ENCODE peak calls at places on chromosomes 4 and X, in eight cellular contexts. N is IMR-90, Q is upper lobe of left lung, Y is heart left ventricle, X is stomach, J is HCT116, W is uterus, G is right lobe of liver. C is an unnamed sample.

GRCh38 chrX:54808109-54808604 is 612 bp downstream of the MAGED2 start:
- DNase-seq in W (peak), Y (peak), G (peak), Q (peak), X (peak), N (no peak), J (peak), C (peak)

GRCh38 chrX:45667666-45668065 is 467.0 kb upstream of the DIPK2B start:
- DNase-seq in Y (no peak), Q (no peak), W (no peak), N (peak), J (peak), G (no peak), X (no peak), C (no peak)

GRCh38 chrX:77742788-77743476 is 43.1 kb downstream of the ATRX start:
- DNase-seq in G (peak), N (no peak), W (no peak), J (no peak), Y (peak), Q (no peak), X (no peak), C (no peak)

GRCh38 chr4:2102045-2102883 is 43.1 kb downstream of the NAT8L start:
- DNase-seq in Y (no peak), G (no peak), N (no peak), X (no peak), J (no peak), Q (no peak), W (no peak), C (no peak)

GRCh38 chr4:171954650-171955049 is 141.4 kb downstream of the GALNTL6 start:
- DNase-seq in J (peak), W (no peak), Q (no peak), Y (no peak), X (no peak), G (no peak), N (no peak), C (no peak)

GRCh38 chr4:78774395-78774794 is 1.8 kb upstream of the BMP2K start:
- DNase-seq in W (no peak), N (peak), Y (no peak), Q (no peak), G (no peak), J (no peak), X (no peak), C (no peak)

GRCh38 chrX:111322231-111322855 is 52.1 kb upstream of the CAPN6 start:
- DNase-seq in G (no peak), J (no peak), W (no peak), Y (no peak), Q (no peak), X (no peak), N (no peak), C (no peak)

GRCh38 chr4:3477750-3478430 is 14.8 kb downstream of the DOK7 start:
- DNase-seq in N (no peak), W (no peak), J (no peak), X (no peak), Y (no peak), G (no peak), Q (peak), C (no peak)

GRCh38 chrX:63404332-63404731 is 53.2 kb upstream of the SPIN4 start:
- DNase-seq in J (no peak), W (no peak), X (no peak), Y (no peak), N (no peak), Q (no peak), G (no peak), C (no peak)

GRCh38 chr4:127586922-127587571 is 45.7 kb upstream of the INTU start:
- DNase-seq in N (peak), X (no peak), W (no peak), J (peak), Y (no peak), Q (no peak), G (no peak), C (no peak)

GRCh38 chr4:128858875-128859696 is 49.6 kb downstream of the JADE1 start:
- DNase-seq in Y (peak), G (no peak), W (peak), X (no peak), N (peak), J (no peak), Q (no peak), C (no peak)

GRCh38 chr4:24763631-24764302 is 31.6 kb upstream of the SOD3 start:
- DNase-seq in Y (no peak), X (no peak), G (no peak), J (no peak), W (no peak), N (peak), Q (no peak), C (no peak)

GRCh38 chr4:127623755-127624087 is 9.0 kb upstream of the INTU start:
- DNase-seq in X (no peak), Y (no peak), Q (peak), N (peak), W (peak), G (no peak), J (no peak), C (no peak)

GRCh38 chr4:182488886-182489285 is 245.7 kb downstream of the TENM3 start:
- DNase-seq in X (no peak), Y (no peak), J (no peak), Q (no peak), N (no peak), G (no peak), W (no peak), C (no peak)

GRCh38 chrX:10156199-10157031 is at the start of gene CLCN4:
- DNase-seq in Q (peak), W (peak), J (peak), Y (peak), N (no peak), G (peak), X (peak), C (peak)

GRCh38 chr4:24642941-24643628 is 58.7 kb upstream of the DHX15 start:
- DNase-seq in Q (no peak), W (no peak), G (no peak), J (no peak), Y (no peak), X (no peak), N (peak), C (no peak)

GRCh38 chr4:149176019-149176418 is 639.6 kb downstream of the IQCM start:
- DNase-seq in W (no peak), Q (no peak), G (no peak), X (no peak), J (no peak), Y (no peak), N (no peak), C (peak)

GRCh38 chr4:25441519-25442117 is 64.6 kb downstream of the ANAPC4 start:
- DNase-seq in Y (peak), G (peak), N (peak), J (peak), X (peak), W (no peak), Q (no peak), C (peak)

GRCh38 chrX:134749651-134750450 is 91.6 kb upstream of the PLAC1 start:
- DNase-seq in W (no peak), Y (no peak), J (no peak), N (no peak), Q (no peak), X (no peak), G (no peak), C (no peak)

GRCh38 chr4:145954924-145955339 is 16.3 kb upstream of the ZNF827 start:
- DNase-seq in X (no peak), N (peak), Y (no peak), J (peak), Q (no peak), G (no peak), W (no peak), C (no peak)

DNA sequence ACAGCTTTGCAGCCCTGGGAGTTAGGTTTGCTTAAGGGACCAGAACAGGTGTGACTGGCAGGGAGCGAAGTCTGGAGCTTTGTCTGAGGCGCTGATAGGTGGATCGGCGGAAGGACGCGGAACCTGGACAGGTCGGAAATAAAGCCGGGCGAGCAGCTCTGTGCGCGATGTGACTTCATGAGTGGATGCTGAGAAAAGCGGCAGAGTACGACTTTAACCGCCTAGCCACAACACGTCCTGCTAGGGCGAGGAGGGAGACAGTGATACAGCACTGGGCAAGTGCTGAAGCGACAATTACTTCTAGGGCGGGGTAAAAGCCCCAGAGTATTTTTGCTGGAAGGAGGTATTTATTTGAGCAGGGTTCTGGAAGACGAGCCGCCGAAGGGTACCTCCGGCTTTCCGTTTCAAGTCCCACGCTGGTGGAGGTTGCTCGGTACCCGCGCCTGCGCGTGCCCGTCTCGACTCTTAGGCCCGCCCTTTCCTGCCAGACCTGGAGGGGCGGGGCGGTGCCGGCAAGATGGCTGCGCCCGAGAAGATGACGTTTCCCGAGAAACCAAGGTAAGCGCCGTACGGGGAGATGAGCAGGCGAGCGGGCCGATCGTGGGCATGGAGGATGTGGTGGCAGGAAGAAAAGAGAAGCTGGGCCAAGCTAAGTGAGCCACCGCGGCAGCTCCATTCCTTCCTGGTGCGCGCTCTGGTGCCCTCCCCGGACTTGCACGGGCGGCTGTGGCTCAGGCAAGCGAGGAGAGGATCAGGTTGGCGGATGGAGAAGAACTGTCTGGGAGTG is at the start of gene ZRSR2:
- DNase-seq in N (peak), X (peak), Y (peak), Q (peak), W (peak), J (peak), G (peak), C (peak)
- TF ChIP-seq POLR2A in N (peak), X (no peak), Y (no peak), Q (peak), W (peak), J (peak), G (peak), C (peak)

GRCh38 chr4:185128272-185129119 is 14.6 kb upstream of the SLC25A4 start:
- DNase-seq in X (no peak), J (no peak), N (no peak), W (peak), Y (no peak), G (no peak), Q (peak), C (peak)
- TF ChIP-seq POLR2A in X (no peak), J (no peak), N (no peak), W (no peak), Y (peak), G (no peak), Q (peak), C (no peak)

GRCh38 chrX:41441934-41442823 is 5.0 kb upstream of the NYX start:
- DNase-seq in J (peak), Y (peak), G (peak), X (peak), W (peak), Q (peak), N (peak), C (peak)
- TF ChIP-seq POLR2A in J (no peak), Y (peak), G (peak), X (no peak), W (no peak), Q (peak), N (no peak), C (peak)

DNA sequence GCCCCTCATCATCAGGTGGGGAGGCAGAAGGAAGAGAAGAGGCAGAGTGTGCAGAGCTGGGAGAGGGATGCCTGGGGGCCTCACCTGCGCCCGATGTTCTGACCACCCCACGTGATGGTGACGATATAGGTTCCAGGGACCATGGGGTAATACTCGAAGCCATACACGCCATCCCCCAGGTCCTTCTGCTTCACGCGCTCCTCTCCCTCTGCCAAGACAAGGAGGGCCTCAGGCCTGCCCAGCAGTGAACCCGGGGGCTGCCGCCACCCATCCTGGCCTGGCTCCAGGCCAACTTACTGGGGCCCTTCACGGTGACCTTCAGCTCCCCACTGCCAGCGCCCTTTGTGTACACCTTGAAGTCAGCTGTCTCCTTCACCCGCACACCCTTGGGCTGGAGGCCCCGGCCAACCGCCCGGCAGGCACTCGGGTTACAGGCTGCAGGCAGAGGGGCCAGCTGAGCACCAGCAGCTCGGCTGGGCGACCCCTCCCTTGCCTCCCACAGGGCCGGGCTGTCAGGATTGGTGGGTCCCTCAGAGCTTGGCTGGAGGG is 9.3 kb downstream of the FLNA start:
- DNase-seq in Q (peak), W (no peak), N (no peak), X (no peak), G (no peak), J (no peak), Y (no peak), C (no peak)
- TF ChIP-seq POLR2A in Q (no peak), W (no peak), N (no peak), X (no peak), G (no peak), J (no peak), Y (no peak), C (no peak)

DNA sequence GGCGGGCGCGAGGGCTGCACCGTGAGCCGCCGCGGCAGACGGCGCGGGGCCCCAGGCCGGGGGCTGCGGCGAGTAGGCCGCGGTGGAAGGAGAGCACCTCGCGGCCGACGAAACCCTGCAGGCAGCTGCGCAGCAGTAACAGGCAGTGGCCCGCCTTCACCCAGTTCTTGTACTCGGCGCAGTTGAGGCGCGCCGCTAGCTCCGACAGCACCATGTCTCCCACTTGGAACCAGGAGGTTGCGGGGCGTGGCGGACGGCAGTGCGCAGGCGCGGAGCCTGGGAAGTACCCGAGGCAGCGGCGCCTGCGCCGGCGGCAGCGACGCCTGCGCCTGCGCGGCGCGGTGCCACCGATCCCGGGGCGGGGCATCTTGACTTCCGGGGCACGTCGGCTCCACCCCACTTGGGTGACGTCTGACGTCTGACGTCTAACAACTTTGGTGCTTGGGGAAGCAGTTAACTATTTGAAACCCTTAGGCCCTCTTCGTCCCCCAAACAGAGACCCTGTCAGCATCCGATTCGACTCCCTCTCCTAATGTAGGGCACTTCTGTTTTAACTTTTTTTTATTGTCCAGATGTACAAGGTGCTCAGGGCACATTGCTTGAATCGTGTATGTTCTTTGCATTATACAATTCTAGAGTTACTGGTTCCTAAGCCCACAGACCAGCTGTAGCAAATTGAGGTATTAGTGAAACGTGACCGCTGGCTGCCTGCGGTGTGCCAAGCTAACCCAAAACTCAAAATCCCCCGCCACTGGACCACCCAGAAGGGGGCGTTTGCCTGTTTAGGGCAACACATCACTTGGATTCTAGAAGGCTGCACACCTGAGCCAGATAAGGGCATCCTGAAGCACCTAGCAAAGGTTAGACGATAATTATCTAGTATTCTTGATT is at the start of gene CXorf38:
- DNase-seq in G (peak), Q (peak), X (peak), J (peak), N (peak), Y (peak), W (peak), C (peak)
- TF ChIP-seq POLR2A in G (peak), Q (peak), X (no peak), J (peak), N (peak), Y (peak), W (peak), C (peak)

GRCh38 chr4:165207016-165207430 is 338 bp upstream of the KLHL2 start:
- DNase-seq in N (peak), W (no peak), J (no peak), Q (no peak), X (no peak), Y (no peak), G (peak), C (peak)
- TF ChIP-seq POLR2A in N (no peak), W (no peak), J (no peak), Q (no peak), X (no peak), Y (no peak), G (no peak), C (no peak)

DNA sequence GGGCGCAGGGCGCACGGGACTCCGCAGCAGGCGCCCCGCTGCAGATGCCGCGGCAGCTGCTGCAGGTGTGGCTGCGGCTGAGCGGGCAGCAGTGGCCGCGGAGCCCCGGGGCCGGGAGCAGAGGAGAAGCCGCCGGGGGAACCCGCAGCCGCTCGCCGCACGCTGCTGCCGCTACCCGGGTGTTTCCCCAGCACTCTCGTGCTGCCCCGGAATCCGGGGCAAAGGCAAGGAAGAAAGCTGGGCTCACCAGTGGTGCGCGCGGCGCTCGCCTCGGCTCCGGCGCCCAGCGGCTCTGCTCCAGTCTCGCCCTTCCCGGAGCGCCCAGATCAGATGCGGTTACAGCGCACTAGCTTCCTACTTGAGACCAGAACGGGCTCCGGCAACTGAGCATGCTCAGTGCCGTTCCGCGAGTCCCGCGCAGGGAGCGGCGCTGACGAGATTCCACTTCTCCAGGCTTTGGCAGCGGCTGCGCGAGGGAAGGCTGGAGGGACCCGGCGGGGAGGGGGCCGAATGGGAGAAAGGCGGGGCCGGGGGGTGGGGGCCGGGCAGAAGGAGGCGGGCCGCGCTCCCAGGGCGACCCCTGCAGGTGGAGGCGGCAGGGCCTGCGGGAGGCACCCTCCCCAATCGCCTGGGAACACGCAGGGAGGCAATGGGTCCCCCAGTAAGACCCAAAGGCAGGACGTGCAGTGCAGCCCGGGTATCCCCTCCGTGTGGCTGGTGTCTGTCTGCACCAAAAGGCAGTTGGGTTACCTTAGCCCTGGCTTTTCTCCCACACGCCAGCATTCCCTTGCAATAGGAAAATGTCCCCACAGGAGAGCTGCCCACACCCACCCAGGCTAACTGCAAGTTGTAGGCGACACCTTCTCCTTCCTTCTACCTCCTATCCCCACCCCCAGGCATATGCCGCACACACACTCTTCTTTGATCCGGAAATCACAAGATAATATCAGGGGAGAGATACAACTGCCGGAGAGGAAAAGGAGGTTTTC is at the start of gene APBB2:
- DNase-seq in J (peak), W (peak), N (peak), G (peak), Q (peak), Y (peak), X (peak), C (peak)
- TF ChIP-seq POLR2A in J (peak), W (peak), N (peak), G (peak), Q (peak), Y (peak), X (peak), C (peak)